ENCODE peak calls at places on chromosomes 16 and 17, in five cellular contexts. N is mesendoderm, K is prostate gland, V is SJSA1, I is RWPE2. Z is an unnamed sample. For H3K4me1 and H3K27me3, the result is how much of the 10 kb centered on the place peaks cover.

GRCh38 chr17:15918661-15919259 is 26.2 kb upstream of the ADORA2B start:
- DNase-seq in N (no peak), V (no peak), K (peak), I (no peak), Z (no peak)

GRCh38 chr17:231966-232807 is 50.7 kb upstream of the DOC2B start:
- DNase-seq in I (peak), V (peak), N (no peak), K (no peak), Z (no peak)

GRCh38 chr17:81429813-81430510 is 34.7 kb downstream of the BAHCC1 start:
- DNase-seq in I (no peak), N (no peak), K (no peak), V (peak), Z (no peak)

GRCh38 chr17:74453665-74454196 is 12.7 kb upstream of the CD300A start:
- DNase-seq in K (no peak), N (no peak), I (no peak), V (no peak), Z (no peak)

GRCh38 chr17:83182620-83183063 is 103.2 kb downstream of the METRNL start:
- DNase-seq in K (no peak), I (peak), N (no peak), V (peak), Z (no peak)

GRCh38 chr17:48440660-48441059 is 10.6 kb upstream of the SKAP1 start:
- DNase-seq in I (no peak), K (no peak), V (no peak), N (no peak), Z (no peak)

GRCh38 chr16:57608462-57609113 is 19.8 kb upstream of the ADGRG1 start:
- DNase-seq in K (no peak), V (peak), N (no peak), I (peak), Z (no peak)

GRCh38 chr16:11679250-11679649 is 11.0 kb downstream of the SNN start:
- DNase-seq in I (no peak), K (no peak), N (no peak), V (no peak), Z (no peak)

GRCh38 chr16:77738706-77739105 is 16.4 kb downstream of the NUDT7 start:
- DNase-seq in I (no peak), N (no peak), K (no peak), V (no peak), Z (no peak)

GRCh38 chr17:28225271-28225670 is 93.7 kb upstream of the TMEM97 start:
- DNase-seq in V (no peak), K (no peak), I (no peak), N (no peak), Z (no peak)

GRCh38 chr16:27318399-27319256 is 4.9 kb downstream of the IL4R start:
- DNase-seq in V (no peak), N (peak), I (peak), K (no peak), Z (peak)
- H3K4me1 ChIP-seq in V (under half), N (under half), I (half or more), K (under half), Z (under half)

GRCh38 chr17:76263896-76264295 is 1.3 kb upstream of the UBALD2 start:
- DNase-seq in I (no peak), K (no peak), N (no peak), V (no peak), Z (no peak)

GRCh38 chr17:76266244-76266938 is 1.2 kb downstream of the UBALD2 start:
- DNase-seq in N (peak), I (no peak), V (no peak), K (peak), Z (no peak)

GRCh38 chr17:76264425-76264754 is 758 bp upstream of the UBALD2 start:
- DNase-seq in N (no peak), V (no peak), K (no peak), I (no peak), Z (no peak)

GRCh38 chr17:76265624-76266243 is 586 bp downstream of the UBALD2 start:
- DNase-seq in K (peak), V (no peak), I (no peak), N (peak), Z (peak)

GRCh38 chr17:76264755-76265623 is at the start of gene UBALD2:
- DNase-seq in N (peak), V (peak), I (peak), K (peak), Z (peak)
- H3K4me3 ChIP-seq in N (peak), V (peak), I (peak), K (peak), Z (peak)

GRCh38 chr17:8081876-8082275 is 5.6 kb downstream of the ALOX12B start:
- DNase-seq in K (no peak), N (no peak), I (no peak), V (no peak), Z (no peak)

GRCh38 chr17:8080799-8081219 is 6.7 kb downstream of the ALOX12B start:
- DNase-seq in N (no peak), K (no peak), V (no peak), I (no peak), Z (no peak)

GRCh38 chr17:8082312-8082711 is 5.2 kb downstream of the ALOX12B start:
- DNase-seq in V (no peak), K (no peak), N (no peak), I (no peak), Z (no peak)

GRCh38 chr17:8087075-8087941 is at the start of gene ALOX12B:
- DNase-seq in N (no peak), K (no peak), I (no peak), V (no peak), Z (no peak)

DNA sequence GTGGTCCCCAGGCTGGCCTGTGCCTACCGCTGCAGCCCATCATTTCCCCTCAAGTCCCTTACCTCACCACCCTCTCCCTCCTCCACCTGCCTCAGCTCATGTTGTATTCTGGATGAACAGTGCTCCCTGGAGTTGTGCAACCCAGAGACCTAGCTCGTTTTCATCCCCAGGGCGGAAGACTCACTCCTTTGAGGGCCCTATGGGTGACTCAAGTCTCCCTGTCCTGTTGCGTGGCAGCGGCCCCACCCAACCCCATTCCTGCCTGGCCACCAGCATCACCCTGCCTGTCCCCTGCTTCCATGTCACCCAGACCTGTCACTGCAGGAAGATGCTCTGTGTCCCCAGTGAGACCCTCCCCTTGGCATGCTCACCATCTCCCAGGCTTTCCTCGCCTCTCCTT is 3.3 kb downstream of the ALOX12B start:
- DNase-seq in I (no peak), N (no peak), K (no peak), V (no peak), Z (no peak)
- H3K27me3 ChIP-seq in I (under half), N (under half), K (under half), V (half or more), Z (under half)

DNA sequence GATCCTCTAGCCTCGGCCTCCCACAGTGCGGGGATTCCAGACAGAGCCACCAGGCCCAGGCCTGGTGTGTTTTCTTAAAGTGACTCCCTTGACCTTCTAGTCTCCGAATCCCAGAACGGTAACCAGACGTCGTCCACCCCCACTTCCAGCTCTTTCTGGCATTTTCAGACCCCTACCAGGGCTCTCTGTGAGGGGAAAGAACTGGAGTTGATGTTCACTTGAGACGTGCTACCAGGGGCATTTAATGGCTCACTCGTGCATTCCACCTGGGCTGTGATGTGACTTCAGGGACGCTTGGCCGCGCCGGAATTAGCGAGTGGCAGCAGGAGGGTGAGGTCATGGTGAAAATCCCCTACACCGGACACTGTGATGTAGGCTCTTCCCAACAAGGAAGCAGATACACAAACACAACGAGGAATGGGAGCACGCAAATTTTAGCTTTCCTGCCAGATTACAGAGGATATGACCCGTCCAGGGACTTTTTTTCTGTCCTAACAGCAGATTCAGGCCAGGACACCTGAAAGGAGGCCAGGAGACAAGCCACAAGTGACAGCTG is 1.1 kb upstream of the GNA13 start:
- DNase-seq in I (no peak), V (peak), N (peak), K (no peak), Z (no peak)
- H3K4me1 ChIP-seq in I (under half), V (under half), N (under half), K (under half), Z (under half)

Z was measured in small intestine.